ENCODE peak calls at places on chromosome 18, in five cellular contexts. M is A549, S is heart right ventricle, T is H9, H is adrenal gland. I is an unnamed sample.

GRCh38 chr18:9069482-9070059 is 32.9 kb upstream of the NDUFV2 start:
- DNase-seq in T (no peak), H (no peak), M (no peak), S (peak; percentile 25), I (no peak)

GRCh38 chr18:58755304-58756010 is 84.2 kb downstream of the MALT1 start:
- DNase-seq in H (no peak), S (peak; percentile 29), T (no peak), M (no peak), I (no peak)

GRCh38 chr18:8982416-8983183 is 119.9 kb upstream of the NDUFV2 start:
- DNase-seq in T (no peak), M (peak; percentile 44), H (no peak), S (peak; percentile 22), I (peak; percentile 41)

GRCh38 chr18:41905786-41906527 is 49.1 kb upstream of the PIK3C3 start:
- DNase-seq in T (no peak), H (no peak), S (no peak), M (no peak), I (no peak)

GRCh38 chr18:22177496-22177866 is 8.1 kb downstream of the GATA6 start:
- DNase-seq in T (no peak), M (no peak), H (no peak), S (no peak), I (no peak)

GRCh38 chr18:10401489-10401888 is 52.9 kb upstream of the APCDD1 start:
- DNase-seq in M (no peak), H (no peak), S (no peak), T (no peak), I (no peak)

GRCh38 chr18:46275370-46275769 is 171.2 kb downstream of the HAUS1 start:
- DNase-seq in M (no peak), S (no peak), H (no peak), T (no peak), I (no peak)

GRCh38 chr18:58176915-58177717 is 133.1 kb downstream of the NEDD4L start:
- DNase-seq in S (no peak), T (no peak), M (no peak), H (no peak), I (no peak)

GRCh38 chr18:28390022-28390421 is 213.1 kb upstream of the CDH2 start:
- DNase-seq in T (no peak), M (no peak), H (no peak), S (no peak), I (no peak)

GRCh38 chr18:23401400-23402347 is 51.4 kb upstream of the RIOK3 start:
- DNase-seq in H (peak; percentile 25), M (no peak), S (no peak), T (peak; percentile 67), I (peak; percentile 62)

GRCh38 chr18:63445067-63445466 is 22.8 kb upstream of the VPS4B start:
- DNase-seq in H (no peak), T (no peak), M (no peak), S (no peak), I (no peak)

GRCh38 chr18:74804677-74805076 is 207.0 kb downstream of the ZNF407 start:
- DNase-seq in H (no peak), S (no peak), T (no peak), M (no peak), I (no peak)

GRCh38 chr18:60905699-60906098 is 427.5 kb upstream of the CDH20 start:
- DNase-seq in M (no peak), T (no peak), S (peak; percentile 14), H (no peak), I (no peak)

DNA sequence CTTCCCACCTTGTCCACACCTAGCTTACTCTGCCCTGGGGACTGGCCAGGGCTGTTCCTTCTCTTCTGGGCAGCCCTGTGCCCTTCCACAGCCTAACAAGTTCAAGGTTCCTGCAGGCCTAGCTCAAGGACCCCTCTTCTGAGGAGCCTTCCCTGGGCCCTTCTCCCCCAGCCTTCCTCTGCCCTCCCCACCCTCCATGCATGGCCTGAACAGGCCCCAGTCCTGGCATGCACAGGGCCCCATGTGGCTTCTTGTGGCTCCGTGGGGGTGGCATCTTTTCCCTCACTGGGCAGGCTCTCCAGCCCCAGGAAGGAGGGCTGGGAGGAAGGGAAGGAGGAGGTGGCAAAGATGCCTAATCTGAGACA is 162.9 kb downstream of the CELF4 start:
- DNase-seq in T (no peak), S (no peak), M (no peak), H (no peak), I (no peak)
- TF ChIP-seq CTCF in T (no peak), S (no peak), M (no peak), H (no peak), I (no peak)

GRCh38 chr18:65938592-65939372 is 188.0 kb downstream of the CDH7 start:
- DNase-seq in T (peak; percentile 77), S (no peak), M (peak; percentile 0), H (no peak), I (peak; percentile 53)
- TF ChIP-seq CTCF in T (peak; percentile 73), S (peak; percentile 11), M (no peak), H (no peak), I (peak; percentile 57)

GRCh38 chr18:78875268-78875997 is 104.2 kb upstream of the SALL3 start:
- DNase-seq in T (peak; percentile 64), H (peak; percentile 40), S (no peak), M (no peak), I (no peak)
- TF ChIP-seq CTCF in T (peak; percentile 78), H (peak; percentile 48), S (peak; percentile 62), M (peak; percentile 33), I (no peak)

DNA sequence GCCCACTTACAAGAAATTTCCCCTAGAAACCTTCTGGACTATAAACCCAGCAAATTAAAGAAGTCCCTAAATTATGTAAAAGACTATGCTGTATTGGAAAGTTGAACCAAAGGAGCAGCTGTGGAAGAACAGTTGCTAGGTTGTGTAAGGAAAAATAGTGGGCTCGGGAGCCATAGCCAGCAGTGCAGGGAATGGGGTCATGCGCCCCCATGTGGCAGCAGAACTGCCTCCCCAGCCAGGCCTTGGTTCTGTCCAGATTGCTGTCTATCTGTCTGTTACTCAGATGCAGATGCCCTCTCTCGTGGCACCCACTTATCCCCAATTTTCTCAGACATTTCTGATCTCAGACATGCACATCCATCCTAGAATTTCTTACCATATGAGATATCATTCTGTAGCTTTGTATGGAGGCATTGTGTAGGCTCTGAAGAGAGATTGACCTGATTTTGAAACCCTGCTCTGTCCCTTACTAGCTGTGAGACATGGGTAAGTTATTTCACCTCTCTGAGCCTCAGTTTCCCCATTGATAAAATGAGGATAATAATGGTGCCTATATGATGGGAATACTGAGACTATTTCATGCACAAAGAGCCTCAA is 258.3 kb downstream of the SS18 start:
- DNase-seq in M (peak; percentile 17), S (peak; percentile 59), T (peak; percentile 66), H (peak; percentile 70), I (peak; percentile 80)
- TF ChIP-seq CTCF in M (peak; percentile 44), S (peak; percentile 83), T (peak; percentile 93), H (peak; percentile 71), I (peak; percentile 77)